ENCODE peak calls at places on chromosome 21, in eight cellular contexts. K, I, F, L, B, M, T and Z are unnamed samples.

GRCh38 chr21:20215959-20216358 is 782.2 kb upstream of the NCAM2 start:
- DNase-seq in K (no peak), I (no peak), F (no peak), L (no peak), B (no peak), M (no peak), T (no peak), Z (no peak)

GRCh38 chr21:38159355-38159754 is 97.4 kb upstream of the KCNJ15 start:
- DNase-seq in K (no peak), I (peak), F (no peak), L (peak), B (peak), M (peak), T (peak), Z (peak)

GRCh38 chr21:19290328-19290727 is 886.7 kb upstream of the TMPRSS15 start:
- DNase-seq in K (no peak), I (no peak), F (no peak), L (no peak), B (no peak), M (no peak), T (no peak), Z (no peak)

GRCh38 chr21:28111151-28111619 is 881.5 kb downstream of the LTN1 start:
- DNase-seq in K (no peak), I (peak), F (no peak), L (peak), B (peak), M (no peak), T (no peak), Z (no peak)

GRCh38 chr21:46097826-46098286 is at the start of gene COL6A2:
- DNase-seq in K (peak), I (no peak), F (peak), L (peak), B (no peak), M (peak), T (peak), Z (peak)

GRCh38 chr21:35020902-35021301 is 28.2 kb downstream of the RUNX1 start:
- DNase-seq in K (no peak), I (no peak), F (no peak), L (no peak), B (no peak), M (no peak), T (no peak), Z (peak)

GRCh38 chr21:31732538-31732864 is 583 bp upstream of the SCAF4 start:
- DNase-seq in K (no peak), I (no peak), F (no peak), L (no peak), B (no peak), M (no peak), T (no peak), Z (no peak)

GRCh38 chr21:27526451-27526850 is 559.6 kb upstream of the ADAMTS5 start:
- DNase-seq in K (no peak), I (no peak), F (no peak), L (no peak), B (no peak), M (no peak), T (no peak), Z (no peak)

GRCh38 chr21:33769057-33769456 is 126.8 kb downstream of the ITSN1 start:
- DNase-seq in K (no peak), I (no peak), F (no peak), L (no peak), B (peak), M (no peak), T (no peak), Z (no peak)

GRCh38 chr21:29114765-29115164 is 15.7 kb upstream of the MAP3K7CL start:
- DNase-seq in K (no peak), I (no peak), F (no peak), L (no peak), B (no peak), M (peak), T (peak), Z (peak)

GRCh38 chr21:43923391-43923790 is 58.4 kb downstream of the AGPAT3 start:
- DNase-seq in K (no peak), I (no peak), F (peak), L (no peak), B (no peak), M (no peak), T (no peak), Z (no peak)

GRCh38 chr21:19463966-19464365 is 1060.4 kb upstream of the TMPRSS15 start:
- DNase-seq in K (no peak), I (no peak), F (no peak), L (no peak), B (no peak), M (no peak), T (no peak), Z (no peak)

GRCh38 chr21:42636535-42636914 is 16.9 kb upstream of the PDE9A start:
- DNase-seq in K (no peak), I (no peak), F (no peak), L (no peak), B (no peak), M (no peak), T (no peak), Z (peak)

GRCh38 chr21:20341431-20341830 is 656.8 kb upstream of the NCAM2 start:
- DNase-seq in K (no peak), I (no peak), F (no peak), L (no peak), B (no peak), M (no peak), T (no peak), Z (no peak)

GRCh38 chr21:36719614-36720013 is 20.7 kb downstream of the SIM2 start:
- DNase-seq in K (peak), I (peak), F (peak), L (peak), B (no peak), M (no peak), T (no peak), Z (no peak)
- H3K27ac ChIP-seq in K (no peak), I (no peak), F (no peak), L (no peak), B (no peak), M (no peak), T (no peak), Z (peak)

GRCh38 chr21:26170471-26171309 is at the start of gene APP:
- DNase-seq in K (peak), I (peak), F (peak), L (peak), B (peak), M (peak), T (no peak), Z (peak)

GRCh38 chr21:26169611-26170470 is 729 bp downstream of the APP start:
- DNase-seq in K (peak), I (peak), F (peak), L (peak), B (peak), M (peak), T (no peak), Z (peak)

GRCh38 chr21:26171310-26172100 is 935 bp upstream of the APP start:
- DNase-seq in K (no peak), I (no peak), F (no peak), L (no peak), B (no peak), M (no peak), T (no peak), Z (no peak)

GRCh38 chr21:26167593-26167992 is 3.0 kb downstream of the APP start:
- DNase-seq in K (no peak), I (no peak), F (no peak), L (no peak), B (peak), M (peak), T (no peak), Z (no peak)

DNA sequence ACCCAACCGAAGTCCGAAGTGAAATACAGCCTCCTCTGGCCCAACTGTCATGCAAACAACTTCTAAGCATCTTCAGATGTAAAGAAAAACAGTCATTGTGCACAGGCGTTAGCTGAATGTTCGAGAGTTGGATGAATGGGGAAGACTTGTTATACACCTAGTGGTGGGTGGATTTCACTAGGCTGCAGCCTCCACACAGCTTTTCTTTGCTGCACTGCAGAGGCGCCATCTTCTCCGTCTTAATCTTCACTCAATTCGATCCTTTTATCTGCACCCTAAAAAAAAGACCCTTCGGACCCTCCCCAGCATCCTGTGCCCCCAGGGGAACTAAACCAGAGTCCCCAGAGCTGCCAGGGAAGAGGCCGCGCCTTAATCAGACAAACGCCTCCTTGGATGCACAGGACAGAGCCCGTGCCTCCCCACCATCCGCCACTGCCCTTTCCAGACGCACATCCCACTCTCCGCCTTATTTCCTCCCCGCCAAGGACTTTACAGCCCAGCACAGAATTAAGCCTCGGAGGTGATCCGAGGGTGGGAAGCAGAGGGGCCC is 1.4 kb downstream of the APP start:
- DNase-seq in K (no peak), I (peak), F (peak), L (peak), B (peak), M (peak), T (no peak), Z (peak)
- TF ChIP-seq CTCF in K (peak), I (no peak), F (peak), L (peak), B (no peak), M (peak), T (peak), Z (peak)

GRCh38 chr21:40531421-40531820 is 315.5 kb downstream of the DSCAM start:
- DNase-seq in K (no peak), I (no peak), F (no peak), L (no peak), B (no peak), M (no peak), T (no peak), Z (no peak)

GRCh38 chr21:40534886-40535285 is 312.1 kb downstream of the DSCAM start:
- DNase-seq in K (no peak), I (no peak), F (no peak), L (no peak), B (no peak), M (no peak), T (no peak), Z (no peak)

DNA sequence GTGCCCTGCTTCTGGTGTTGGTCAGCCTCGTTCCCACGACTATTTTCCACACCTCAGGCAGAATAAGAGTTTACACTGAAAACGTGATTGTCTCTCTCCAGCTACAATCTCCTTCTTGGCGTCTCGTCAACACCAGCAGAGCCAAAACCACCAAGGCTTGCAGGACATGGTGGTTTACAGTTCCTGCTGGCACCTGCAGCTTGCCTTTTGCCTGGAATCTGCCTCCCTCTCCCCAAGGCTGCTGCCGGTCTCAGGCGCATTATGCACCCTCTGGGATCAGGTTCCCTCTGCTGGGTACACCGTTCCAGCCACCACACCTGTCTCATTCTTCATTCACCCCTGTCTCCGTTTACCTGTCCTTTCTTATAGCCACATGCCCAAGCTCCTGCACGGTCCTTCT is 315.9 kb downstream of the DSCAM start:
- DNase-seq in K (no peak), I (no peak), F (no peak), L (no peak), B (no peak), M (no peak), T (no peak), Z (no peak)
- H3K27ac ChIP-seq in K (no peak), I (no peak), F (no peak), L (no peak), B (no peak), M (no peak), T (no peak), Z (no peak)

GRCh38 chr21:15517394-15517793 is 212.4 kb upstream of the USP25 start:
- DNase-seq in K (no peak), I (no peak), F (no peak), L (no peak), B (no peak), M (no peak), T (no peak), Z (no peak)

GRCh38 chr21:15522148-15522547 is 207.6 kb upstream of the USP25 start:
- DNase-seq in K (no peak), I (no peak), F (peak), L (peak), B (no peak), M (no peak), T (no peak), Z (no peak)

GRCh38 chr21:15521644-15522001 is 208.2 kb upstream of the USP25 start:
- DNase-seq in K (no peak), I (no peak), F (no peak), L (no peak), B (no peak), M (no peak), T (no peak), Z (no peak)

GRCh38 chr21:15524855-15525254 is 204.9 kb upstream of the USP25 start:
- DNase-seq in K (no peak), I (no peak), F (no peak), L (no peak), B (no peak), M (no peak), T (no peak), Z (no peak)

GRCh38 chr21:15520811-15521643 is 208.8 kb upstream of the USP25 start:
- DNase-seq in K (no peak), I (no peak), F (no peak), L (no peak), B (no peak), M (peak), T (no peak), Z (peak)
- TF ChIP-seq CTCF in K (no peak), I (no peak), F (no peak), L (no peak), B (peak), M (peak), T (no peak), Z (peak)

GRCh38 chr21:26055010-26055409 is 115.6 kb downstream of the APP start:
- DNase-seq in K (no peak), I (no peak), F (no peak), L (no peak), B (no peak), M (no peak), T (no peak), Z (no peak)

GRCh38 chr21:26055841-26056264 is 114.7 kb downstream of the APP start:
- DNase-seq in K (no peak), I (no peak), F (no peak), L (no peak), B (no peak), M (no peak), T (no peak), Z (no peak)

GRCh38 chr21:26060335-26061115 is 110.0 kb downstream of the APP start:
- DNase-seq in K (no peak), I (no peak), F (no peak), L (no peak), B (no peak), M (no peak), T (no peak), Z (no peak)

GRCh38 chr21:26061437-26061836 is 109.1 kb downstream of the APP start:
- DNase-seq in K (no peak), I (peak), F (no peak), L (no peak), B (no peak), M (no peak), T (no peak), Z (no peak)

GRCh38 chr21:26057488-26058170 is 112.9 kb downstream of the APP start:
- DNase-seq in K (no peak), I (no peak), F (no peak), L (no peak), B (no peak), M (no peak), T (no peak), Z (no peak)
- H3K27ac ChIP-seq in K (no peak), I (no peak), F (no peak), L (no peak), B (no peak), M (no peak), T (no peak), Z (no peak)

GRCh38 chr21:15679630-15680029 is 50.2 kb upstream of the USP25 start:
- DNase-seq in K (no peak), I (no peak), F (no peak), L (no peak), B (no peak), M (no peak), T (no peak), Z (no peak)
- TF ChIP-seq CTCF in K (no peak), I (no peak), F (no peak), L (no peak), B (no peak), M (peak), T (no peak), Z (peak)

GRCh38 chr21:39637197-39637970 is 24.6 kb downstream of the B3GALT5 start:
- DNase-seq in K (no peak), I (no peak), F (no peak), L (no peak), B (no peak), M (peak), T (no peak), Z (no peak)
- H3K27ac ChIP-seq in K (no peak), I (peak), F (no peak), L (no peak), B (no peak), M (peak), T (peak), Z (no peak)

GRCh38 chr21:15894596-15894995 is 164.8 kb downstream of the USP25 start:
- DNase-seq in K (no peak), I (no peak), F (no peak), L (no peak), B (peak), M (no peak), T (no peak), Z (peak)
- TF ChIP-seq CTCF in K (peak), I (no peak), F (peak), L (peak), B (no peak), M (peak), T (no peak), Z (peak)